ENCODE peak calls at places on chromosomes 2 and 18, in five cellular contexts. Z is heart left ventricle, E is A549, M is stomach, C is GM12865. R is an unnamed sample.

GRCh38 chr18:63155169-63155852 is 164.3 kb downstream of the BCL2 start:
- DNase-seq in Z (peak; percentile 74), E (peak; percentile 46), M (peak; percentile 76), C (peak; percentile 94), R (peak; percentile 5)

GRCh38 chr18:32308493-32309120 is 118.8 kb downstream of the MEP1B start:
- DNase-seq in Z (no peak), E (peak; percentile 53), M (no peak), C (no peak), R (peak; percentile 93)

GRCh38 chr2:148764820-148765219 is 110.2 kb upstream of the KIF5C start:
- DNase-seq in Z (no peak), E (no peak), M (no peak), C (no peak), R (no peak)

GRCh38 chr18:34738173-34738894 is 28.2 kb downstream of the DTNA start:
- DNase-seq in Z (no peak), E (peak; percentile 1), M (no peak), C (no peak), R (peak; percentile 37)

GRCh38 chr2:42446503-42447271 is 47.1 kb downstream of the KCNG3 start:
- DNase-seq in Z (no peak), E (no peak), M (no peak), C (no peak), R (no peak)

GRCh38 chr2:189763908-189764661 is 1.5 kb upstream of the OSGEPL1 start:
- DNase-seq in Z (no peak), E (peak; percentile 10), M (no peak), C (peak; percentile 5), R (peak; percentile 10)

GRCh38 chr2:236109473-236109872 is 58.7 kb downstream of the GBX2 start:
- DNase-seq in Z (no peak), E (no peak), M (no peak), C (no peak), R (no peak)

GRCh38 chr2:204110250-204111183 is 174.0 kb downstream of the ICOS start:
- DNase-seq in Z (no peak), E (no peak), M (peak; percentile 38), C (peak; percentile 80), R (peak; percentile 25)

GRCh38 chr2:2134037-2134436 is 197.0 kb downstream of the MYT1L start:
- DNase-seq in Z (no peak), E (no peak), M (no peak), C (no peak), R (no peak)

GRCh38 chr2:121873870-121874269 is 118.4 kb downstream of the TSN start:
- DNase-seq in Z (no peak), E (no peak), M (no peak), C (no peak), R (no peak)

GRCh38 chr2:144580521-144581153 is 60.7 kb upstream of the ZEB2 start:
- DNase-seq in Z (no peak), E (no peak), M (no peak), C (no peak), R (no peak)

GRCh38 chr2:226788064-226788463 is 11.6 kb downstream of the IRS1 start:
- DNase-seq in Z (no peak), E (no peak), M (no peak), C (no peak), R (no peak)

GRCh38 chr2:193011870-193012269 is 817.1 kb upstream of the TMEFF2 start:
- DNase-seq in Z (no peak), E (no peak), M (no peak), C (no peak), R (no peak)

GRCh38 chr2:107168141-107168540 is 282.2 kb upstream of the ST6GAL2 start:
- DNase-seq in Z (no peak), E (no peak), M (no peak), C (no peak), R (no peak)

GRCh38 chr18:48627216-48627615 is 88.4 kb downstream of the CTIF start:
- DNase-seq in Z (no peak), E (peak; percentile 16), M (no peak), C (no peak), R (no peak)

GRCh38 chr2:45089554-45090261 is 80.5 kb upstream of the SIX2 start:
- DNase-seq in Z (no peak), E (no peak), M (no peak), C (no peak), R (no peak)

GRCh38 chr2:44295113-44295512 is 19.8 kb downstream of the SLC3A1 start:
- DNase-seq in Z (no peak), E (no peak), M (peak; percentile 43), C (no peak), R (no peak)

GRCh38 chr2:233495503-233496496 is 70.8 kb downstream of the USP40 start:
- DNase-seq in Z (no peak), E (no peak), M (no peak), C (no peak), R (no peak)

GRCh38 chr2:100640329-100641114 is 77.7 kb downstream of the PDCL3 start:
- DNase-seq in Z (no peak), E (no peak), M (no peak), C (no peak), R (no peak)

GRCh38 chr2:221943078-221943810 is 355.6 kb downstream of the PAX3 start:
- DNase-seq in Z (no peak), E (no peak), M (peak; percentile 64), C (no peak), R (peak; percentile 53)

GRCh38 chr18:24027156-24027555 is 12.6 kb downstream of the TTC39C start:
- DNase-seq in Z (peak; percentile 16), E (no peak), M (no peak), C (no peak), R (peak; percentile 36)

GRCh38 chr2:69628325-69629038 is 15.1 kb downstream of the AAK1 start:
- DNase-seq in Z (no peak), E (no peak), M (no peak), C (no peak), R (no peak)

GRCh38 chr2:17661460-17661859 is 92.2 kb downstream of the SMC6 start:
- DNase-seq in Z (no peak), E (no peak), M (no peak), C (no peak), R (no peak)

GRCh38 chr18:59140287-59140885 is 702 bp downstream of the SEC11C start:
- DNase-seq in Z (no peak), E (peak; percentile 5), M (peak; percentile 28), C (no peak), R (peak; percentile 70)

GRCh38 chr2:39202639-39203369 is 41.0 kb downstream of the CDKL4 start:
- DNase-seq in Z (no peak), E (no peak), M (no peak), C (peak; percentile 16), R (peak; percentile 9)

GRCh38 chr2:233371608-233372007 is 17.3 kb downstream of the DGKD start:
- DNase-seq in Z (no peak), E (no peak), M (no peak), C (no peak), R (no peak)

GRCh38 chr18:58419587-58420199 is 209.2 kb downstream of the ALPK2 start:
- DNase-seq in Z (no peak), E (no peak), M (no peak), C (no peak), R (no peak)

GRCh38 chr2:28869494-28870145 is 489 bp downstream of the TRMT61B start:
- DNase-seq in Z (no peak), E (no peak), M (no peak), C (peak; percentile 14), R (no peak)

GRCh38 chr2:28870146-28870891 is at the start of gene TRMT61B:
- DNase-seq in Z (peak; percentile 96), E (peak; percentile 98), M (peak; percentile 97), C (peak; percentile 98), R (peak; percentile 95)

GRCh38 chr2:28871620-28872019 is 1.5 kb upstream of the TRMT61B start:
- DNase-seq in Z (no peak), E (no peak), M (no peak), C (no peak), R (no peak)

DNA sequence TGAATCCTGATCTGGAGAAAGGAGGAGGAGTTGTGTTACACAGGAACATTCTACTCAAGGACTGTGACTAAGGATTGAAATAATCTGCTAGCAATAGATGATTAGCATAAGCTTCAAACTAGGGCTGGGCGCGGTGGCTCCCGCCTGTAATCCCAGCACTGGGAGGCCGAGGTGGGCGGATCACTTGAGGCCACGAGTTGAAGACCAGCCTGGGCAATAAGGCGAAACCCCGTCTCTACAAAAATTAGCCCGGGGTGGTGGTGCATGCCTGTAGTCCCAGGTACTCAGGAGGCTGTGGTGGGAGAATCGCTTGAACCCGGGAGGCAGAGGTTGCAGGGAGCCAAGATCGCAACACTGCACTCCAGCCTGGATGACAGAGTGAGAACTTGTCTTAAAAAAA is 1.5 kb downstream of the TRMT61B start:
- DNase-seq in Z (no peak), E (no peak), M (no peak), C (no peak), R (no peak)
- H3K4me3 ChIP-seq in Z (peak overlapping the region; percentile 95), E (peak overlapping the region; percentile 70), M (peak overlapping the region; percentile 62), C (peak overlapping the region; percentile 67), R (no peak overlapping the region)

GRCh38 chr2:191247381-191248057 is 2.3 kb downstream of the MYO1B start:
- DNase-seq in Z (peak; percentile 32), E (peak; percentile 89), M (no peak), C (no peak), R (peak; percentile 98)
- H3K4me3 ChIP-seq in Z (peak overlapping the region; percentile 83), E (peak overlapping the region; percentile 94), M (peak overlapping the region; percentile 82), C (no peak overlapping the region), R (no peak overlapping the region)

GRCh38 chr18:7116001-7116831 is 1.4 kb downstream of the LAMA1 start:
- DNase-seq in Z (no peak), E (no peak), M (no peak), C (no peak), R (peak; percentile 2)
- H3K4me3 ChIP-seq in Z (peak overlapping the region; percentile 61), E (peak overlapping the region; percentile 52), M (peak overlapping the region; percentile 43), C (no peak overlapping the region), R (no peak overlapping the region)

GRCh38 chr2:25361261-25362048 is 19.7 kb upstream of the DNMT3A start:
- DNase-seq in Z (no peak), E (no peak), M (no peak), C (no peak), R (no peak)

GRCh38 chr2:25362049-25362563 is 20.4 kb upstream of the DNMT3A start:
- DNase-seq in Z (peak; percentile 93), E (peak; percentile 94), M (peak; percentile 94), C (peak; percentile 96), R (peak; percentile 89)

GRCh38 chr2:25365241-25365640 is 23.5 kb upstream of the DNMT3A start:
- DNase-seq in Z (no peak), E (no peak), M (no peak), C (no peak), R (no peak)

GRCh38 chr2:25363733-25364132 is 22.0 kb upstream of the DNMT3A start:
- DNase-seq in Z (no peak), E (no peak), M (no peak), C (no peak), R (no peak)

DNA sequence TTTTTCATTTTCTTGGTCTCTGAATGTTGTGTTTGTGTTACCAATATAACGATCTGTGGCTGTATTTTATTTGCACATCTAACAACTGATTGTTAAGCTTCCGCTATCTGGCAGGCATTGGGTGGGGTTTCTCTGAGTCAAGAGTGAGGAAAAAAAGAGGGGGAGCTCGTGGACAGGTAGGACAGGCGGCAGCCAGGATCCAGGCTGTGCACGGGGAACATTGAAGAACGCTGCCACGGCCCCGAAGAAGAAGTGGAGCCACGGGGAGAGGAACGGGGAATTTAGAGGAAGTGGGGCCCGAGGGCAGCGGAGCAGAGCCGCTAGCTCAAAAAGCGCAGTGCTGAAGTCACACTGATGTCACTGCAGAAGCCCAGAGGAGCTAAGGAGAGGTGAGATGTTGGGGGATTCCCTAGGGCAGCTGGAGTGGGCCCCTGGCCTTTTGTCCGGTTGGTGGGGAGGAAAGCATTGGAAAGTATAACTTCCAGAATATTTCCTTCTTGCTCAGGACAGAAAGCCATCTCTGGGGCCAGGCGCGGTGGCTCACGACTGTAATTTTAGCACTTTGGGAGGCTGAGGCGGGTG is 20.9 kb upstream of the DNMT3A start:
- DNase-seq in Z (peak; percentile 41), E (no peak), M (peak; percentile 60), C (peak; percentile 93), R (no peak)
- H3K4me3 ChIP-seq in Z (peak overlapping the region; percentile 52), E (peak overlapping the region; percentile 30), M (peak overlapping the region; percentile 35), C (peak overlapping the region; percentile 70), R (no peak overlapping the region)